ENCODE peak calls at places on chromosomes 1 and 21, in four cellular contexts. E is mammary epithelial cell, G is MM.1S, Z is RWPE1. H is an unnamed sample.

GRCh38 chr1:62689524-62689923 is 1.3 kb upstream of the DOCK7 start:
- DNase-seq in E (peak), G (no peak), Z (peak), H (no peak)

GRCh38 chr1:23371987-23372386 is 2.4 kb upstream of the ZNF436 start:
- DNase-seq in E (no peak), G (no peak), Z (no peak), H (no peak)

GRCh38 chr1:231973840-231974239 is 347.2 kb downstream of the DISC1 start:
- DNase-seq in E (peak), G (no peak), Z (no peak), H (no peak)

GRCh38 chr1:206867261-206867660 is 1.8 kb downstream of the IL20 start:
- DNase-seq in E (peak), G (no peak), Z (no peak), H (no peak)

GRCh38 chr1:212667223-212668139 is 32.2 kb downstream of the BATF3 start:
- DNase-seq in E (peak), G (no peak), Z (peak), H (peak)

GRCh38 chr1:201518105-201518504 is 11.2 kb upstream of the CSRP1 start:
- DNase-seq in E (no peak), G (no peak), Z (no peak), H (no peak)

GRCh38 chr21:43282358-43283120 is 113.7 kb downstream of the CRYAA start:
- DNase-seq in E (no peak), G (no peak), Z (no peak), H (no peak)

GRCh38 chr1:156998301-156998700 is 47.2 kb downstream of the ARHGEF11 start:
- DNase-seq in E (no peak), G (no peak), Z (no peak), H (no peak)

GRCh38 chr1:175150596-175151319 is 41.8 kb downstream of the KIAA0040 start:
- DNase-seq in E (peak), G (no peak), Z (peak), H (no peak)

GRCh38 chr1:163824006-163824405 is 502.3 kb downstream of the NUF2 start:
- DNase-seq in E (peak), G (no peak), Z (peak), H (peak)

GRCh38 chr1:115056395-115056798 is 26.8 kb downstream of the TSHB start:
- DNase-seq in E (no peak), G (no peak), Z (no peak), H (no peak)

GRCh38 chr1:198764748-198765147 is 125.9 kb downstream of the PTPRC start:
- DNase-seq in E (no peak), G (peak), Z (no peak), H (no peak)

GRCh38 chr1:8082945-8083344 is 56.8 kb upstream of the ERRFI1 start:
- DNase-seq in E (no peak), G (no peak), Z (no peak), H (no peak)

GRCh38 chr1:77446841-77447555 is 165.2 kb downstream of the AK5 start:
- DNase-seq in E (no peak), G (no peak), Z (no peak), H (no peak)

GRCh38 chr1:233627376-233627775 is 13.5 kb downstream of the KCNK1 start:
- DNase-seq in E (peak), G (peak), Z (peak), H (no peak)

GRCh38 chr1:172322219-172323061 is 98.0 kb upstream of the C1orf105 start:
- DNase-seq in E (peak), G (peak), Z (peak), H (peak)

GRCh38 chr1:88029899-88030298 is 654.2 kb upstream of the PKN2 start:
- DNase-seq in E (no peak), G (no peak), Z (no peak), H (no peak)

GRCh38 chr1:89746424-89747149 is 74.2 kb upstream of the LRRC8D start:
- DNase-seq in E (no peak), G (no peak), Z (no peak), H (no peak)

GRCh38 chr1:244066954-244067716 is 16.1 kb downstream of the ZBTB18 start:
- DNase-seq in E (no peak), G (no peak), Z (no peak), H (no peak)

GRCh38 chr1:41559331-41559730 is 74.8 kb upstream of the EDN2 start:
- DNase-seq in E (no peak), G (no peak), Z (no peak), H (no peak)

GRCh38 chr1:22216210-22216883 is 73.5 kb upstream of the WNT4 start:
- DNase-seq in E (no peak), G (no peak), Z (no peak), H (no peak)

GRCh38 chr1:229127301-229127700 is 143.6 kb upstream of the RAB4A start:
- DNase-seq in E (peak), G (peak), Z (no peak), H (no peak)

GRCh38 chr1:2604854-2605753 is 18.5 kb downstream of the PRXL2B start:
- DNase-seq in E (no peak), G (no peak), Z (no peak), H (no peak)

GRCh38 chr1:9078949-9079500 is 9.6 kb upstream of the SLC2A5 start:
- DNase-seq in E (no peak), G (no peak), Z (no peak), H (no peak)

GRCh38 chr1:99347041-99347684 is 82.9 kb downstream of the PLPPR4 start:
- DNase-seq in E (no peak), G (no peak), Z (no peak), H (no peak)

GRCh38 chr1:164588388-164589341 is 29.7 kb downstream of the PBX1 start:
- DNase-seq in E (no peak), G (no peak), Z (no peak), H (peak)

GRCh38 chr21:43855955-43856354 is 9.1 kb upstream of the AGPAT3 start:
- DNase-seq in E (no peak), G (no peak), Z (no peak), H (no peak)

GRCh38 chr21:44958471-44959191 is 18.8 kb downstream of the SLX9 start:
- DNase-seq in E (no peak), G (no peak), Z (no peak), H (peak)

GRCh38 chr1:151639466-151639865 is 27.6 kb downstream of the SNX27 start:
- DNase-seq in E (peak), G (no peak), Z (no peak), H (no peak)

GRCh38 chr1:224333309-224333926 is 3.4 kb upstream of the NVL start:
- DNase-seq in E (peak), G (peak), Z (peak), H (no peak)

GRCh38 chr1:238485062-238485905 is 594.6 kb upstream of the ZP4 start:
- DNase-seq in E (peak), G (no peak), Z (no peak), H (no peak)

GRCh38 chr1:206035027-206035426 is 11.3 kb upstream of the CTSE start:
- DNase-seq in E (no peak), G (peak), Z (no peak), H (no peak)

GRCh38 chr1:236127045-236127444 is 15.3 kb upstream of the GPR137B start:
- DNase-seq in E (no peak), G (no peak), Z (no peak), H (no peak)

GRCh38 chr1:190207733-190208132 is 269.9 kb downstream of the BRINP3 start:
- DNase-seq in E (no peak), G (no peak), Z (no peak), H (no peak)

GRCh38 chr1:235511470-235512240 is 7.4 kb upstream of the B3GALNT2 start:
- DNase-seq in E (peak), G (no peak), Z (no peak), H (no peak)

GRCh38 chr1:220182656-220183055 is 88.7 kb downstream of the IARS2 start:
- DNase-seq in E (no peak), G (no peak), Z (no peak), H (no peak)

DNA sequence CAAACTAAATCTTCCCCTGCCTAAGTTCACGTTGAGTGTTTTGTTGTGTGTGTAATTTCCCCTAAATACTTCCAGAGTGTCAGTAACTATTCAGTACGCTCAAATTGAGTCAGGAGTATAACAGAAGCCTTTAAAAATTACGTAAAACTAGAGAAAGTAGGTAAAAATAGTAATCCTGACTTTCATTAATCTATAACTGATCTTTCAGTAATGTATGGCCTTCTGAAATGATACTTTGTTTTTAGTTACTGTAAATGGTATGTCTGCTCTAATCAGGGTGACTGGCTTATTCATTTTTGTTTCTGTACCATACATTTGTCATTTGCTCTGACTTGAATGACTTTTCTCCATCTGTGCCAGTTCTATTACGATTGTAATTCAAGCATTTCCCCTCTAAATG is 29.4 kb downstream of the MIER1 start:
- DNase-seq in E (no peak), G (no peak), Z (no peak), H (no peak)
- H3K27ac ChIP-seq in E (no peak), G (no peak), Z (no peak), H (no peak)

GRCh38 chr1:166843769-166844596 is 4.7 kb downstream of the POGK start:
- DNase-seq in E (no peak), G (no peak), Z (no peak), H (no peak)

GRCh38 chr1:166839600-166840308 is 479 bp downstream of the POGK start:
- DNase-seq in E (peak), G (peak), Z (peak), H (peak)

GRCh38 chr1:166844791-166845190 is 5.5 kb downstream of the POGK start:
- DNase-seq in E (no peak), G (no peak), Z (no peak), H (no peak)

GRCh38 chr1:166840309-166841302 is 1.3 kb downstream of the POGK start:
- DNase-seq in E (peak), G (no peak), Z (no peak), H (peak)

GRCh38 chr1:166843322-166843721 is 4.0 kb downstream of the POGK start:
- DNase-seq in E (no peak), G (no peak), Z (no peak), H (no peak)
- H3K27ac ChIP-seq in E (no peak), G (no peak), Z (no peak), H (peak)

GRCh38 chr1:116379674-116380498 is 6.8 kb downstream of the ATP1A1 start:
- DNase-seq in E (no peak), G (no peak), Z (no peak), H (no peak)
- H3K27ac ChIP-seq in E (no peak), G (no peak), Z (peak), H (peak)

DNA sequence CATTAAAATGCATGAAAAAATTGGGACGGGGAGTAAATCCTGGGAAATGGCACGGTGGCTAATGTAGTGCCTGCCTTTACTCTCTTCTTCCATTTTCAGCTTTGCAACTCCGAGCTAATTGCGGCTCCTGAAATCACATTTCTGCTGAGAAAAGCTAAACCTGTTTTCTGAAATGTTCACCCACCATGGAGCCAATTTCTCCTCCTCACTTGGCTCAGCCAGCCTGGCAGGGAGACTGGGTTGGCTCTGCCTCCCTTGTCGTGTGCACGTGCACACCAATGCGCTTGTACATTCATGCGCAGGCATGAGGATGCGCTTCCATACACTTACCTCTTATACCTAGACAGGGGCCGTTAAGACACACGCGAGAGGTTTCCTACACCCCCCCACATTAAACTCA is 165.4 kb downstream of the PLXNA2 start:
- DNase-seq in E (no peak), G (no peak), Z (no peak), H (no peak)
- H3K27ac ChIP-seq in E (no peak), G (no peak), Z (no peak), H (no peak)

DNA sequence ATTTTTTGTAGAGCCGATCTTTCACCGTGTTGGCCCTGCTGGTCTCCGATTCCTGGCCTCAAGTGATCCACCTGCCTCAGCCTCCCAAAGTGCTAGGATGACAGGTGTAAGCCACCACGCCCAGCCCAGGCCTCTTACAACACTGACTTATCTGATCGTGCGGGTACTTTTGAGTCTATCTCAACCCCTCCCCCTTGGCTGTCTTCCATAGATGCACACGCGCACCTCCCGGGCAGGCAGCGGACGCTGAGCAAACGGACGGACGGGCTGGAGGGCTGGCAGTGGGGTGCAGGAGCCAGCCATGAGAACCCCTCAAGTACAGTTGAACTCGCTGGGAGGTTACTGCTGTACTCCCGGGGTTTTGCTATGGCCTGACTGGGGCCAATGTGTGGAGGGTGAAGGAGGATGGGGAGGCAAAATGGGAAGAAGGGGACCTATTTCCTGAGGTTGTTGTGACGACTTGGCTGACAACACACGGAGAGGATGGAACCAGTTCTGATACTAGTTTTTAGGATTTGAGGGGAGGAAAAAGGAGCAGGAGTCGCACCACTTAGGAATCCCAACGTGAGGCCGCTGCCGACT is 959 bp downstream of the CD58 start:
- DNase-seq in E (no peak), G (no peak), Z (no peak), H (peak)
- H3K27ac ChIP-seq in E (peak), G (peak), Z (peak), H (peak)

GRCh38 chr21:42218836-42219605 is at the start of gene ABCG1:
- DNase-seq in E (peak), G (peak), Z (peak), H (no peak)
- H3K27ac ChIP-seq in E (no peak), G (no peak), Z (peak), H (peak)

DNA sequence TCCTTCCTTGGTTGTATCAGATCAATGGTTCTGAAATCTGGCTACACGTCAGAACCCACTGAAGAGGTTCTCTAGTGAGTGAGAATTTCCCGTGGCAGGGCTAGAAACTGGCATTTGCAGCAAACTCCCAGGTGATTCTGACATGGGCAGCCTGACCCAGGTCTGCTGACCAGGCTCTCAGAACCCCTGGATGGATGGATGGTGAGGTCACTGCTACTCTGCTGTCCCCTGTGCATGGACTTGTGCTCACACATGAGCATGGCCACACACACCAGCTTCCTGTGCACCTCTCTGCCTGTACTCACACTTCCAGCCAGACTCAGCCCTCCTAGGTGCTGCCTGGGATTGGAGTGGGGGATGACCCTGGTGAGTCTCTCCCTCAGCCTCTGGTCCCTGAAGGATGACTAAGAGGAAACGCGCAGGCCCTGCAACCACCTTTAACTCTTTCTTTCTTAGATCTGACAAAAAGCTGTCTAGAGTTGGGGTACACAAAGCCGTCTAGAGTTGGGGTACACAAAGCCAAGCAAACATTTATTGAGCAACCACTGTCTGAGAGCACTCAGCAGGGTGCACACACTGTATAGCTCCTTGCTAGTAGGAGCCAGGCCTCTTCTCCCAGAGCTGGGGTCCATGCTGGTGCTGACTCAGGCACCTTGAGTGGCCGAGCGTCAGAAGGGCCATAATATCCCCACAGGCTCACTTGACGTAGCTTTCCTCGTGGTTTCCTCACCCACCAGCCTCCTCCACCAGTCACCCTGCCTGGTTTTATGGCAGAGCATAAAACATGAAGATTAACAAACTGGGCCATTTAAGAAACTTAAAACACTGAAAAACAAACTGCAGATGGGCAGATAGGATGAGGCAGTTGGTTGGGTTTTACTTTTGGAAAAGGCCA is 361.3 kb downstream of the HHAT start:
- DNase-seq in E (no peak), G (no peak), Z (no peak), H (no peak)
- H3K27ac ChIP-seq in E (no peak), G (no peak), Z (no peak), H (no peak)

DNA sequence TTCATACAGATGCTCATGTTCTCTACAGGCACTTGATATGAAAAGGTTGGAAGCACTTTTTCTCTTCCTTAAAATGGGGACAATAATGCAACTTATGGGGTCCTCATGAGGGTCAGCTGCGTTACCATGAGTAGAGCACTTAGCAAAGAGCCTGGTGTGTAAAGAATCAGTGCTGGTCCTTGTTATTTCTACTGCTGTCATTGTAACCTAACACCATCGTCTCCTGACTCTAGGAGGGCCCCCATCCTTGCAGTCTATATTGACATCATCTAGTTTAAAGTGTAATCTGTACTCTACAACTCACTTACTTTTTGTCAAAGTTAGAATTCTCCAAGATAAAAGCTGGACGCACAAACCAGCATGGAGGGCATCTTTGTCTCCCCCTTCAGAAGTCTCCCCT is 2.4 kb downstream of the CAPN9 start:
- DNase-seq in E (no peak), G (no peak), Z (no peak), H (no peak)
- H3K27ac ChIP-seq in E (no peak), G (no peak), Z (no peak), H (no peak)

GRCh38 chr1:4665456-4665855 is 11.0 kb downstream of the AJAP1 start:
- DNase-seq in E (no peak), G (no peak), Z (no peak), H (no peak)

GRCh38 chr1:4662723-4663122 is 8.3 kb downstream of the AJAP1 start:
- DNase-seq in E (no peak), G (no peak), Z (no peak), H (no peak)

GRCh38 chr1:4661595-4661917 is 7.1 kb downstream of the AJAP1 start:
- DNase-seq in E (no peak), G (no peak), Z (no peak), H (no peak)

GRCh38 chr1:4664095-4664494 is 9.7 kb downstream of the AJAP1 start:
- DNase-seq in E (no peak), G (no peak), Z (no peak), H (no peak)

DNA sequence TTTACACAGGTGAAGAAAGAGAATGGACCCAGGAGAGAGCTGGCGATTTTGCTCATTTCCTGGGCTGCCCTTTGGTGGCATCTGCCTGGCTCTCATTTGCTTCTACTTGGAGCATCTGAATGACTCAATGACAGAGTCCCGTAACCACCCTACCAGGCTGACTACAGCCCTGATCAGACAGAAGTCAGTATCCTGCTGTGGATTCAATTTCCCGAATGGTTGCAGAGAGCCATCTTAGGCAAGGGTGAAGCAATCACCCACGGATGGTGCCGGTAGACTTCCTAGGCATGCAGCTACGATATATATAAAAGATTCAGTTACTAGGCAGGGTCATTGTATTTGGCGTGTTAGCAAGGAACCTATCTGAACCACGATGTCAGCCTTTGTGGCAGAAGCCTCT is 10.2 kb downstream of the AJAP1 start:
- DNase-seq in E (no peak), G (no peak), Z (no peak), H (no peak)
- H3K27ac ChIP-seq in E (no peak), G (no peak), Z (no peak), H (no peak)

H was measured in heart right ventricle.